ENCODE peak calls at places on chromosomes 3 and 15, in ten cellular contexts. One of them, this sample, is unnamed.

GRCh38 chr15:39180494-39180930 is 400.4 kb upstream of the THBS1 start:
- DNase-seq in astrocyte: peak; percentile 35
- DNase-seq in AG10803: peak; percentile 97
- DNase-seq in AG08395: peak; percentile 30
- DNase-seq in ovary: no peak
- DNase-seq in NCI-H1092: no peak
- DNase-seq in fibroblast of mammary gland: peak; percentile 77
- DNase-seq in smooth muscle cell of the brain vasculature: no peak
- DNase-seq in HT-29: no peak
- DNase-seq in pancreas: no peak
- DNase-seq in this sample: peak; percentile 47

GRCh38 chr3:71117572-71118247 is 465.8 kb downstream of the FOXP1 start:
- DNase-seq in smooth muscle cell of the brain vasculature: no peak
- DNase-seq in pancreas: no peak
- DNase-seq in NCI-H1092: no peak
- DNase-seq in HT-29: peak; percentile 71
- DNase-seq in ovary: no peak
- DNase-seq in astrocyte: peak; percentile 56
- DNase-seq in AG08395: peak; percentile 9
- DNase-seq in AG10803: peak; percentile 13
- DNase-seq in fibroblast of mammary gland: peak; percentile 70
- DNase-seq in this sample: peak; percentile 71

GRCh38 chr3:111967071-111967470 is 11.8 kb upstream of the ABHD10 start:
- DNase-seq in pancreas: no peak
- DNase-seq in astrocyte: no peak
- DNase-seq in ovary: no peak
- DNase-seq in smooth muscle cell of the brain vasculature: no peak
- DNase-seq in HT-29: peak; percentile 25
- DNase-seq in AG10803: no peak
- DNase-seq in NCI-H1092: no peak
- DNase-seq in AG08395: no peak
- DNase-seq in fibroblast of mammary gland: no peak
- DNase-seq in this sample: no peak

GRCh38 chr15:73632670-73633058 is 525 bp downstream of the NPTN start:
- DNase-seq in HT-29: no peak
- DNase-seq in smooth muscle cell of the brain vasculature: no peak
- DNase-seq in ovary: no peak
- DNase-seq in NCI-H1092: no peak
- DNase-seq in AG10803: no peak
- DNase-seq in AG08395: no peak
- DNase-seq in pancreas: no peak
- DNase-seq in astrocyte: no peak
- DNase-seq in fibroblast of mammary gland: no peak
- DNase-seq in this sample: no peak

GRCh38 chr15:65869954-65870871 is 922 bp downstream of the RAB11A start:
- DNase-seq in AG10803: peak; percentile 24
- DNase-seq in AG08395: peak; percentile 8
- DNase-seq in NCI-H1092: no peak
- DNase-seq in pancreas: peak; percentile 50
- DNase-seq in ovary: no peak
- DNase-seq in fibroblast of mammary gland: peak; percentile 32
- DNase-seq in HT-29: peak; percentile 92
- DNase-seq in astrocyte: peak; percentile 18
- DNase-seq in smooth muscle cell of the brain vasculature: no peak
- DNase-seq in this sample: peak; percentile 38

GRCh38 chr15:74421302-74422245 is 12.2 kb downstream of the SEMA7A start:
- DNase-seq in NCI-H1092: no peak
- DNase-seq in fibroblast of mammary gland: no peak
- DNase-seq in pancreas: no peak
- DNase-seq in ovary: no peak
- DNase-seq in AG08395: no peak
- DNase-seq in AG10803: no peak
- DNase-seq in smooth muscle cell of the brain vasculature: no peak
- DNase-seq in HT-29: no peak
- DNase-seq in astrocyte: no peak
- DNase-seq in this sample: no peak

GRCh38 chr3:183812746-183813445 is 12.5 kb downstream of the MAP6D1 start:
- DNase-seq in astrocyte: no peak
- DNase-seq in AG08395: no peak
- DNase-seq in pancreas: no peak
- DNase-seq in fibroblast of mammary gland: no peak
- DNase-seq in NCI-H1092: no peak
- DNase-seq in ovary: no peak
- DNase-seq in smooth muscle cell of the brain vasculature: no peak
- DNase-seq in AG10803: no peak
- DNase-seq in HT-29: no peak
- DNase-seq in this sample: no peak

GRCh38 chr15:48866141-48866563 is 11.8 kb upstream of the EID1 start:
- DNase-seq in astrocyte: peak; percentile 59
- DNase-seq in ovary: no peak
- DNase-seq in NCI-H1092: no peak
- DNase-seq in smooth muscle cell of the brain vasculature: no peak
- DNase-seq in AG10803: peak; percentile 60
- DNase-seq in fibroblast of mammary gland: peak; percentile 42
- DNase-seq in HT-29: no peak
- DNase-seq in AG08395: peak; percentile 24
- DNase-seq in pancreas: no peak
- DNase-seq in this sample: peak; percentile 54

GRCh38 chr15:74176262-74177208 is 3.0 kb downstream of the ISLR start:
- DNase-seq in fibroblast of mammary gland: no peak
- DNase-seq in HT-29: no peak
- DNase-seq in AG10803: no peak
- DNase-seq in ovary: peak; percentile 24
- DNase-seq in astrocyte: no peak
- DNase-seq in AG08395: no peak
- DNase-seq in NCI-H1092: no peak
- DNase-seq in smooth muscle cell of the brain vasculature: no peak
- DNase-seq in pancreas: no peak
- DNase-seq in this sample: no peak

This sample was measured in fibroblast of lung.